ENCODE peak calls at places on chromosomes 5 and 9, in four cellular contexts. Z is activated CD4-positive, alpha-beta T cell treated with anti-CD3 and anti-CD28 coated beads, Interleukin-2, amount 50 U/mL, for 4 hours; J is body of pancreas; M is Caco-2. A is an unnamed sample.

GRCh38 chr5:144169904-144170275 is 569 bp downstream of the YIPF5 start:
- DNase-seq in Z (no peak), J (no peak), M (no peak), A (no peak)

GRCh38 chr9:116644099-116644688 is 42.9 kb upstream of the TRIM32 start:
- DNase-seq in Z (no peak), J (no peak), M (no peak), A (no peak)

GRCh38 chr9:70832487-70832886 is 288.9 kb downstream of the TRPM3 start:
- DNase-seq in Z (no peak), J (no peak), M (no peak), A (no peak)

GRCh38 chr9:14372437-14373318 is 58.7 kb upstream of the NFIB start:
- DNase-seq in Z (no peak), J (peak), M (no peak), A (peak)

GRCh38 chr9:134656334-134657034 is 14.9 kb downstream of the COL5A1 start:
- DNase-seq in Z (no peak), J (no peak), M (no peak), A (no peak)

GRCh38 chr9:128056086-128056485 is 11.0 kb downstream of the NAIF1 start:
- DNase-seq in Z (no peak), J (peak), M (no peak), A (no peak)

GRCh38 chr5:40984884-40985283 is 75.6 kb downstream of the C7 start:
- DNase-seq in Z (no peak), J (no peak), M (no peak), A (no peak)

GRCh38 chr5:112923148-112923917 is 1.3 kb upstream of the REEP5 start:
- DNase-seq in Z (no peak), J (no peak), M (no peak), A (no peak)

GRCh38 chr5:168637793-168638192 is 58.6 kb upstream of the PANK3 start:
- DNase-seq in Z (no peak), J (no peak), M (no peak), A (no peak)

GRCh38 chr9:136859821-136860269 is 6.3 kb downstream of the EDF1 start:
- DNase-seq in Z (no peak), J (peak), M (no peak), A (no peak)

GRCh38 chr5:33969572-33970452 is 14.7 kb downstream of the SLC45A2 start:
- DNase-seq in Z (no peak), J (peak), M (peak), A (no peak)

GRCh38 chr9:133578524-133579230 is 30.5 kb downstream of the FAM163B start:
- DNase-seq in Z (no peak), J (no peak), M (no peak), A (no peak)

GRCh38 chr9:34154052-34154451 is 24.8 kb upstream of the UBAP1 start:
- DNase-seq in Z (no peak), J (no peak), M (no peak), A (no peak)

GRCh38 chr5:65395526-65396155 is 86.1 kb downstream of the ADAMTS6 start:
- DNase-seq in Z (no peak), J (no peak), M (no peak), A (no peak)

GRCh38 chr9:112945620-112946208 is 55.0 kb upstream of the SLC46A2 start:
- DNase-seq in Z (no peak), J (no peak), M (no peak), A (no peak)

GRCh38 chr5:135974019-135974600 is 19.3 kb upstream of the LECT2 start:
- DNase-seq in Z (no peak), J (no peak), M (no peak), A (no peak)

GRCh38 chr5:78573318-78573717 is 75.3 kb downstream of the LHFPL2 start:
- DNase-seq in Z (no peak), J (no peak), M (no peak), A (no peak)

GRCh38 chr9:1208185-1208584 is 158.0 kb downstream of the DMRT2 start:
- DNase-seq in Z (no peak), J (no peak), M (no peak), A (no peak)

A was measured in mucosa of gallbladder.